ENCODE peak calls at places on chromosome 16, in six cellular contexts. One of them, this sample, is unnamed.

GRCh38 chr16:106623-107324 is 28.7 kb downstream of the MPG start:
- DNase-seq in prostate gland: peak
- DNase-seq in stomach: peak
- DNase-seq in HCT116: peak
- DNase-seq in vagina: no peak
- DNase-seq in SK-N-SH: peak
- DNase-seq in this sample: no peak

GRCh38 chr16:58332997-58333700 is 38.3 kb upstream of the PRSS54 start:
- DNase-seq in HCT116: no peak
- DNase-seq in vagina: no peak
- DNase-seq in SK-N-SH: no peak
- DNase-seq in prostate gland: no peak
- DNase-seq in stomach: no peak
- DNase-seq in this sample: no peak

GRCh38 chr16:1678500-1679098 is 520 bp downstream of the JPT2 start:
- DNase-seq in SK-N-SH: no peak
- DNase-seq in vagina: no peak
- DNase-seq in prostate gland: peak
- DNase-seq in stomach: peak
- DNase-seq in HCT116: no peak
- DNase-seq in this sample: no peak

GRCh38 chr16:76574651-76575050 is 297.4 kb downstream of the CNTNAP4 start:
- DNase-seq in prostate gland: no peak
- DNase-seq in stomach: no peak
- DNase-seq in vagina: no peak
- DNase-seq in HCT116: no peak
- DNase-seq in SK-N-SH: no peak
- DNase-seq in this sample: no peak

GRCh38 chr16:15642557-15643452 is at the start of gene MARF1:
- DNase-seq in stomach: peak
- DNase-seq in vagina: no peak
- DNase-seq in SK-N-SH: peak
- DNase-seq in prostate gland: peak
- DNase-seq in HCT116: peak
- DNase-seq in this sample: peak

GRCh38 chr16:12092347-12092882 is 115.9 kb downstream of the SNX29 start:
- DNase-seq in SK-N-SH: no peak
- DNase-seq in HCT116: peak
- DNase-seq in stomach: no peak
- DNase-seq in vagina: no peak
- DNase-seq in prostate gland: no peak
- DNase-seq in this sample: no peak

GRCh38 chr16:24853830-24854229 is 8.1 kb downstream of the SLC5A11 start:
- DNase-seq in vagina: no peak
- DNase-seq in prostate gland: peak
- DNase-seq in stomach: no peak
- DNase-seq in SK-N-SH: peak
- DNase-seq in HCT116: no peak
- DNase-seq in this sample: peak

GRCh38 chr16:4328580-4329353 is 12.9 kb downstream of the GLIS2 start:
- DNase-seq in prostate gland: no peak
- DNase-seq in vagina: no peak
- DNase-seq in SK-N-SH: peak
- DNase-seq in HCT116: no peak
- DNase-seq in stomach: no peak
- DNase-seq in this sample: peak

GRCh38 chr16:16030449-16030848 is 81.0 kb downstream of the ABCC1 start:
- DNase-seq in prostate gland: peak
- DNase-seq in vagina: no peak
- DNase-seq in HCT116: no peak
- DNase-seq in stomach: no peak
- DNase-seq in SK-N-SH: no peak
- DNase-seq in this sample: no peak

GRCh38 chr16:59654455-59654854 is 920.3 kb upstream of the GOT2 start:
- DNase-seq in HCT116: no peak
- DNase-seq in prostate gland: no peak
- DNase-seq in SK-N-SH: no peak
- DNase-seq in stomach: no peak
- DNase-seq in vagina: no peak
- DNase-seq in this sample: no peak

GRCh38 chr16:2967721-2968161 is 1.4 kb upstream of the PAQR4 start:
- DNase-seq in SK-N-SH: no peak
- DNase-seq in HCT116: no peak
- DNase-seq in prostate gland: no peak
- DNase-seq in vagina: no peak
- DNase-seq in stomach: no peak
- DNase-seq in this sample: no peak

GRCh38 chr16:35636831-35637230 is 2177.4 kb downstream of the TP53TG3F start:
- DNase-seq in vagina: peak
- DNase-seq in SK-N-SH: no peak
- DNase-seq in stomach: no peak
- DNase-seq in HCT116: no peak
- DNase-seq in prostate gland: no peak
- DNase-seq in this sample: no peak

GRCh38 chr16:46629331-46629843 is 8.2 kb upstream of the SHCBP1 start:
- DNase-seq in stomach: no peak
- DNase-seq in HCT116: peak
- DNase-seq in vagina: no peak
- DNase-seq in SK-N-SH: peak
- DNase-seq in prostate gland: no peak
- DNase-seq in this sample: no peak

GRCh38 chr16:70301121-70301520 is 2.1 kb downstream of the DDX19B start:
- DNase-seq in prostate gland: no peak
- DNase-seq in stomach: no peak
- DNase-seq in vagina: no peak
- DNase-seq in SK-N-SH: no peak
- DNase-seq in HCT116: no peak
- DNase-seq in this sample: no peak
- TF ChIP-seq POLR2AphosphoS5 in prostate gland: no peak
- TF ChIP-seq POLR2AphosphoS5 in stomach: no peak
- TF ChIP-seq POLR2AphosphoS5 in vagina: no peak
- TF ChIP-seq POLR2AphosphoS5 in SK-N-SH: no peak
- TF ChIP-seq POLR2AphosphoS5 in HCT116: no peak
- TF ChIP-seq POLR2AphosphoS5 in this sample: no peak

GRCh38 chr16:67431805-67432476 is 1.0 kb downstream of the HSD11B2 start:
- DNase-seq in SK-N-SH: peak
- DNase-seq in vagina: no peak
- DNase-seq in HCT116: no peak
- DNase-seq in prostate gland: no peak
- DNase-seq in stomach: no peak
- DNase-seq in this sample: no peak
- H3K4me3 ChIP-seq in SK-N-SH: peak
- H3K4me3 ChIP-seq in vagina: peak
- H3K4me3 ChIP-seq in HCT116: peak
- H3K4me3 ChIP-seq in prostate gland: peak
- H3K4me3 ChIP-seq in stomach: peak
- H3K4me3 ChIP-seq in this sample: no peak

DNA sequence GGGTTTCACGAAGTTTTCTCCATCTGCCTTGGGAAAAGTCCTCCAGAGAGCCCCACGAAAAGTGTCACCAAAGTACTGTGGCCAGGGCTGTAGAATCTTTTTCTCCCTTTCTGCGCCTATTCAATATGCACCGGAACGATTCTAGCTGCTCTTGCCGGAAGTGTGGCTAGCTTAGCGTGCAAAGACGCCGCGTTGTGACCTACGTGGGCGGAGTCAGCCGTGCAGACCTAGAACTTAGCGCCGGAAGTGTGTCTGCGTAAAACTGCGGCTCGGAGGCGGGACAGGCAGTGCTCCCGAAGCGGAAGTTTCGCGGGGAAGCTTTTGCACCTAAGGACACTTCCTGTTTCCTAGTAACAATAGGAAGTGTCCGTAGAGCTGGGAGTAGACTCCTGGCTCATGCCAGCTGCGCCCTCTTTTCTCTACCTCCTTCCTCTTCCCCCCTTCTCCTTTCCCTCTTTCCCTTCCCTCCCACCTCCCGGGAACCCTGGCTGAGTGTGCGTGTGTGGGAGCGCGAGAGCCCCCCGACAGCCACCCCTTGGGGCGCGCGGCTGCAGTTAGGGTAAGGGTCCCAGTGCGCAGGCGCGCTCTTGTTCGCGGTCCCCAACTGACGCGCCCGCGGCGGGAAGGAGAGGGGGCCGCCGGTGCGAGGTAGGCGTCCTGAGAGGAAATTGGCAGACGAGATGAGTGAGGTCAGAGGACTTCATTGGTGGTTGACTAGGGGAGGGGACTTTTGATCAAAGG is at the start of the genes ZNF646 and ZNF668:
- DNase-seq in SK-N-SH: peak
- DNase-seq in prostate gland: peak
- DNase-seq in stomach: peak
- DNase-seq in vagina: no peak
- DNase-seq in HCT116: peak
- DNase-seq in this sample: peak
- TF ChIP-seq CTCF in SK-N-SH: no peak
- TF ChIP-seq CTCF in prostate gland: no peak
- TF ChIP-seq CTCF in stomach: no peak
- TF ChIP-seq CTCF in vagina: no peak
- TF ChIP-seq CTCF in HCT116: no peak
- TF ChIP-seq CTCF in this sample: no peak

GRCh38 chr16:30397776-30398659 is 2.8 kb downstream of the ZNF48 start:
- DNase-seq in prostate gland: no peak
- DNase-seq in stomach: no peak
- DNase-seq in SK-N-SH: no peak
- DNase-seq in vagina: no peak
- DNase-seq in HCT116: no peak
- DNase-seq in this sample: no peak
- TF ChIP-seq POLR2AphosphoS5 in prostate gland: no peak
- TF ChIP-seq POLR2AphosphoS5 in stomach: no peak
- TF ChIP-seq POLR2AphosphoS5 in SK-N-SH: no peak
- TF ChIP-seq POLR2AphosphoS5 in vagina: no peak
- TF ChIP-seq POLR2AphosphoS5 in HCT116: no peak
- TF ChIP-seq POLR2AphosphoS5 in this sample: no peak

GRCh38 chr16:85462405-85463227 is 150.5 kb upstream of the GSE1 start:
- DNase-seq in HCT116: no peak
- DNase-seq in prostate gland: no peak
- DNase-seq in vagina: no peak
- DNase-seq in SK-N-SH: peak
- DNase-seq in stomach: peak
- DNase-seq in this sample: no peak
- H3K4me3 ChIP-seq in HCT116: no peak
- H3K4me3 ChIP-seq in prostate gland: peak
- H3K4me3 ChIP-seq in vagina: peak
- H3K4me3 ChIP-seq in SK-N-SH: peak
- H3K4me3 ChIP-seq in stomach: peak
- H3K4me3 ChIP-seq in this sample: peak

GRCh38 chr16:28597692-28598261 is 927 bp upstream of the SULT1A2 start:
- DNase-seq in HCT116: no peak
- DNase-seq in prostate gland: no peak
- DNase-seq in vagina: no peak
- DNase-seq in SK-N-SH: no peak
- DNase-seq in stomach: no peak
- DNase-seq in this sample: no peak
- TF ChIP-seq CTCF in HCT116: no peak
- TF ChIP-seq CTCF in prostate gland: no peak
- TF ChIP-seq CTCF in vagina: no peak
- TF ChIP-seq CTCF in SK-N-SH: no peak
- TF ChIP-seq CTCF in stomach: no peak
- TF ChIP-seq CTCF in this sample: no peak

This sample was measured in sigmoid colon.